ENCODE peak calls at places on chromosomes 1 and 21, in four cellular contexts. S is Panc1, J is upper lobe of right lung, U is fibroblast of mammary gland. D is an unnamed sample.

GRCh38 chr1:106268070-106268469 is 788.4 kb upstream of the PRMT6 start:
- DNase-seq in S (no peak), J (no peak), U (no peak), D (no peak)

GRCh38 chr1:57424231-57425027 is 569 bp upstream of the DAB1 start:
- DNase-seq in S (no peak), J (peak; percentile 64), U (peak; percentile 29), D (peak; percentile 10)

GRCh38 chr1:94608142-94608851 is 66.7 kb upstream of the F3 start:
- DNase-seq in S (no peak), J (no peak), U (no peak), D (no peak)

GRCh38 chr1:116997011-116997410 is 4.5 kb upstream of the CD101 start:
- DNase-seq in S (no peak), J (no peak), U (peak; percentile 34), D (no peak)

GRCh38 chr1:154970631-154971340 is at the start of gene SHC1:
- DNase-seq in S (no peak), J (peak; percentile 92), U (peak; percentile 94), D (peak; percentile 87)

GRCh38 chr21:14414932-14415508 is 32.1 kb upstream of the HSPA13 start:
- DNase-seq in S (no peak), J (no peak), U (no peak), D (no peak)

GRCh38 chr1:235090406-235091069 is 38.1 kb downstream of the TOMM20 start:
- DNase-seq in S (no peak), J (no peak), U (no peak), D (no peak)

GRCh38 chr1:84339503-84339902 is 38.0 kb downstream of the SAMD13 start:
- DNase-seq in S (no peak), J (no peak), U (peak; percentile 39), D (peak; percentile 11)

GRCh38 chr1:5189384-5189783 is 535.0 kb downstream of the AJAP1 start:
- DNase-seq in S (no peak), J (no peak), U (no peak), D (no peak)

GRCh38 chr21:34844033-34844923 is 175.5 kb downstream of the CLIC6 start:
- DNase-seq in S (no peak), J (no peak), U (peak; percentile 68), D (no peak)

GRCh38 chr1:240962086-240962485 is 350.1 kb upstream of the GREM2 start:
- DNase-seq in S (no peak), J (no peak), U (no peak), D (no peak)

GRCh38 chr1:95282496-95282850 is 48.5 kb downstream of the RWDD3 start:
- DNase-seq in S (no peak), J (no peak), U (no peak), D (no peak)

GRCh38 chr1:162191396-162192322 is 122.2 kb downstream of the NOS1AP start:
- DNase-seq in S (no peak), J (no peak), U (no peak), D (no peak)

GRCh38 chr1:21653744-21654100 is 15.4 kb downstream of the RAP1GAP start:
- DNase-seq in S (no peak), J (no peak), U (no peak), D (no peak)

GRCh38 chr21:22575165-22575584 is 1577.0 kb downstream of the NCAM2 start:
- DNase-seq in S (no peak), J (no peak), U (no peak), D (no peak)

GRCh38 chr1:24450857-24451397 is 35.3 kb downstream of the NIPAL3 start:
- DNase-seq in S (no peak), J (no peak), U (no peak), D (no peak)

GRCh38 chr1:204084247-204084772 is 11.4 kb downstream of the SOX13 start:
- DNase-seq in S (no peak), J (peak; percentile 84), U (no peak), D (no peak)

GRCh38 chr1:235643837-235644692 is 5.5 kb downstream of the GNG4 start:
- DNase-seq in S (no peak), J (no peak), U (no peak), D (no peak)

GRCh38 chr1:213122514-213122929 is 71.5 kb downstream of the RPS6KC1 start:
- DNase-seq in S (peak; percentile 32), J (no peak), U (peak; percentile 76), D (peak; percentile 24)

GRCh38 chr1:111227875-111228747 is 598 bp downstream of the CHI3L2 start:
- DNase-seq in S (peak; percentile 51), J (no peak), U (peak; percentile 93), D (peak; percentile 81)

GRCh38 chr1:157505481-157506272 is 46.6 kb downstream of the FCRL5 start:
- DNase-seq in S (peak; percentile 33), J (peak; percentile 66), U (peak; percentile 67), D (peak; percentile 72)

GRCh38 chr1:216207154-216207553 is 216.1 kb downstream of the USH2A start:
- DNase-seq in S (no peak), J (no peak), U (no peak), D (no peak)

GRCh38 chr1:108792420-108792819 is 45.9 kb downstream of the STXBP3 start:
- DNase-seq in S (no peak), J (no peak), U (no peak), D (no peak)

GRCh38 chr1:218480137-218480536 is 135.0 kb downstream of the TGFB2 start:
- DNase-seq in S (no peak), J (no peak), U (peak; percentile 92), D (peak; percentile 92)

GRCh38 chr1:157084720-157085119 is 14.9 kb downstream of the ETV3L start:
- DNase-seq in S (no peak), J (peak; percentile 12), U (no peak), D (no peak)

GRCh38 chr1:60132985-60133673 is 59.6 kb upstream of the C1orf87 start:
- DNase-seq in S (no peak), J (no peak), U (peak; percentile 95), D (peak; percentile 96)

GRCh38 chr1:244878681-244879080 is 14.3 kb upstream of the HNRNPU start:
- DNase-seq in S (no peak), J (no peak), U (no peak), D (no peak)

GRCh38 chr1:51693420-51694144 is 76.7 kb downstream of the OSBPL9 start:
- DNase-seq in S (no peak), J (no peak), U (peak; percentile 33), D (peak; percentile 11)

GRCh38 chr1:100995196-100995983 is 30.2 kb downstream of the DPH5 start:
- DNase-seq in S (no peak), J (no peak), U (no peak), D (no peak)

GRCh38 chr21:21007606-21008005 is 9.4 kb downstream of the NCAM2 start:
- DNase-seq in S (no peak), J (no peak), U (no peak), D (peak; percentile 70)

GRCh38 chr1:165738794-165739193 is 29.9 kb downstream of the TMCO1 start:
- DNase-seq in S (no peak), J (no peak), U (no peak), D (no peak)

GRCh38 chr1:66046415-66046814 is 253.7 kb downstream of the PDE4B start:
- DNase-seq in S (no peak), J (no peak), U (no peak), D (no peak)

GRCh38 chr1:234771642-234772344 is 161.8 kb upstream of the IRF2BP2 start:
- DNase-seq in S (no peak), J (no peak), U (no peak), D (no peak)

GRCh38 chr1:100070201-100070939 is 62.4 kb downstream of the SASS6 start:
- DNase-seq in S (no peak), J (no peak), U (no peak), D (no peak)

GRCh38 chr1:225691861-225692516 is 39.1 kb upstream of the ENAH start:
- DNase-seq in S (no peak), J (no peak), U (peak; percentile 68), D (no peak)

GRCh38 chr1:170692866-170693575 is 29.1 kb downstream of the PRRX1 start:
- DNase-seq in S (no peak), J (no peak), U (peak; percentile 87), D (peak; percentile 38)

GRCh38 chr1:13965770-13966398 is 265.9 kb downstream of the PRDM2 start:
- DNase-seq in S (no peak), J (no peak), U (peak; percentile 77), D (peak; percentile 11)

GRCh38 chr21:37367758-37368535 is 1.4 kb downstream of the DYRK1A start:
- DNase-seq in S (no peak), J (peak; percentile 79), U (peak; percentile 42), D (peak; percentile 53)

GRCh38 chr1:242530761-242531160 is 6.3 kb upstream of the PLD5 start:
- DNase-seq in S (no peak), J (no peak), U (peak; percentile 38), D (no peak)

GRCh38 chr1:189605236-189605635 is 872.4 kb downstream of the BRINP3 start:
- DNase-seq in S (no peak), J (no peak), U (no peak), D (no peak)

GRCh38 chr1:207619833-207620572 is 24.9 kb upstream of the CR1L start:
- DNase-seq in S (peak; percentile 27), J (no peak), U (peak; percentile 56), D (peak; percentile 54)

GRCh38 chr1:207620573-207620893 is 24.4 kb upstream of the CR1L start:
- DNase-seq in S (no peak), J (no peak), U (no peak), D (no peak)
- TF ChIP-seq CTCF in S (peak; percentile 43), J (no peak), U (no peak), D (peak; percentile 54)

DNA sequence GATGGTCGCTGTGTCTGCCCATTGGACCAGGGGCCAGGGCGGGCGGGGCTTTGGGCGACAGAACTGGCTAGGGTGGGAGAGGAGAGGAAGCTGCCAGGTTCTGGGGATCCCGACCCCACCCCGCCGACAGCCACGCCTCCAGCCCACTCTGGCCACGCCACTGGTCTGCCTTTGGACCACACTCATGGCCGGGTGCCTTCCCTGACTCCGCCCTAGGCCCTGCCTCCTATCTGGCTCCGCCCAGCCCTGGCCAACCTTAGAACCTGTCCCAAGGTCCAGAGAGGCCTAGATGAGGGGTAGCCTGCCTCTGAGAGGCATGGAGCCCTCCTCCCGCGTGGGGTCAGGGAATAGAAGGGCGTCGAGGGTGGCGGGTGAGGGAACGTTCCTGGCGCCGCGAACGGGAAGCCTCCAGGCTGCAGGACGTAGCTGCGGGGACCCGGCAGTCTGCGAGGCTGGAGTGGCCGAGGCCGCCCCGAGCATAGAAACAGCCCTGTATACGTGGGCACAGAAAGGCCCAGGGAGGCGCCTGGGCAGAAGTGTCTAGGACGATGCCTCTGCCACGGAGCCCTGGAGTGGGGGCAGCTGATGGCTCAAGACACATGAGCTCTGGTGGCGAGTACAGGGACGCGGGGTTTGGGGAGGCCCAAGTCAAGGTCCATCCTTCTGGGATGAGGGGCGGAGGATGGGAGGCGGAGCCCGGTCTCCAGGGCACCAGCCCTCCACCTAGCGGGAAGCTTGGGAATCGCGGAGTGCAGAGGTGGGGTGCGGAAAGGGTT is 11.5 kb upstream of the COL16A1 start:
- DNase-seq in S (peak; percentile 87), J (peak; percentile 87), U (peak; percentile 90), D (peak; percentile 89)
- TF ChIP-seq CTCF in S (peak; percentile 96), J (peak; percentile 83), U (peak; percentile 85), D (peak; percentile 90)

GRCh38 chr21:16454371-16454770 is 724.6 kb downstream of the USP25 start:
- DNase-seq in S (no peak), J (no peak), U (peak; percentile 37), D (peak; percentile 24)
- TF ChIP-seq CTCF in S (no peak), J (no peak), U (peak; percentile 50), D (peak; percentile 74)

GRCh38 chr1:61921435-61921834 is 179.2 kb downstream of the PATJ start:
- DNase-seq in S (no peak), J (no peak), U (peak; percentile 5), D (no peak)
- TF ChIP-seq CTCF in S (peak; percentile 22), J (no peak), U (peak; percentile 30), D (peak; percentile 45)

GRCh38 chr21:32457360-32457840 is 44.9 kb downstream of the EVA1C start:
- DNase-seq in S (no peak), J (peak; percentile 74), U (peak; percentile 48), D (no peak)
- TF ChIP-seq CTCF in S (no peak), J (no peak), U (peak; percentile 6), D (no peak)